ENCODE peak calls at places on chromosomes 7 and 10, in four cellular contexts. V is uterus, L is SHP77 treated with DMSO at 0.1 percent for 48 hours, W is cardiac muscle cell. T is an unnamed sample.

GRCh38 chr10:78531088-78531487 is 497.4 kb downstream of the RPS24 start:
- DNase-seq in V (no peak), L (no peak), W (no peak), T (no peak)

GRCh38 chr7:80054356-80054755 is 80.3 kb upstream of the GNAI1 start:
- DNase-seq in V (no peak), L (no peak), W (peak; percentile 13), T (no peak)

GRCh38 chr10:1050555-1050954 is 1.6 kb upstream of the IDI1 start:
- DNase-seq in V (no peak), L (no peak), W (no peak), T (no peak)

GRCh38 chr7:140304071-140304799 is 94.1 kb downstream of the SLC37A3 start:
- DNase-seq in V (no peak), L (no peak), W (peak; percentile 60), T (peak; percentile 61)

GRCh38 chr10:93603023-93603422 is 2.0 kb upstream of the RBP4 start:
- DNase-seq in V (no peak), L (no peak), W (no peak), T (no peak)

GRCh38 chr10:62433181-62433692 is 59.1 kb downstream of the ZNF365 start:
- DNase-seq in V (peak; percentile 81), L (no peak), W (peak; percentile 82), T (peak; percentile 33)

GRCh38 chr10:48554246-48554645 is 50.6 kb downstream of the ARHGAP22 start:
- DNase-seq in V (no peak), L (no peak), W (no peak), T (no peak)

GRCh38 chr10:3173173-3173878 is 744 bp upstream of the PITRM1 start:
- DNase-seq in V (no peak), L (peak; percentile 59), W (no peak), T (no peak)

GRCh38 chr10:86595496-86595895 is 58.9 kb upstream of the OPN4 start:
- DNase-seq in V (no peak), L (no peak), W (no peak), T (no peak)

GRCh38 chr10:114967071-114967470 is 29.1 kb downstream of the TRUB1 start:
- DNase-seq in V (no peak), L (no peak), W (peak; percentile 51), T (no peak)

GRCh38 chr10:88979153-88979562 is 11.4 kb upstream of the FAS start:
- DNase-seq in V (peak; percentile 70), L (no peak), W (peak; percentile 94), T (no peak)

GRCh38 chr7:47236480-47237208 is 345.3 kb downstream of the TNS3 start:
- DNase-seq in V (no peak), L (no peak), W (no peak), T (no peak)

GRCh38 chr10:96758423-96758822 is 38.1 kb upstream of the PIK3AP1 start:
- DNase-seq in V (no peak), L (no peak), W (no peak), T (peak; percentile 39)

T was measured in GM10248.